ENCODE peak calls at places on chromosome 13, in nine cellular contexts. K is AG04450, W is H9, O is HFFc6, I is astrocyte of the cerebellum, M is heart left ventricle, B is GM12865, T is AG10803, D is left lung. N is an unnamed sample.
A peak's percentile ranks its signal among the peaks of the same experiment; 100 is the strongest.

GRCh38 chr13:88908896-88909535 is 1237.8 kb downstream of the SLITRK5 start:
- DNase-seq in K (no peak), W (no peak), O (no peak), I (no peak), M (peak; percentile 26), B (no peak), T (no peak), D (no peak), N (no peak)

GRCh38 chr13:112690242-112690943 is 555 bp downstream of the ATP11A start:
- DNase-seq in K (no peak), W (peak; percentile 47), O (no peak), I (peak; percentile 3), M (peak; percentile 73), B (peak; percentile 55), T (peak; percentile 8), D (peak; percentile 42), N (peak; percentile 84)

GRCh38 chr13:99661791-99662190 is 160.5 kb downstream of the TM9SF2 start:
- DNase-seq in K (no peak), W (peak; percentile 87), O (no peak), I (no peak), M (no peak), B (no peak), T (no peak), D (no peak), N (no peak)

GRCh38 chr13:47250141-47250540 is 353.3 kb upstream of the HTR2A start:
- DNase-seq in K (no peak), W (no peak), O (no peak), I (peak; percentile 63), M (no peak), B (no peak), T (peak; percentile 89), D (no peak), N (no peak)

GRCh38 chr13:74026753-74027152 is 107.5 kb downstream of the KLF12 start:
- DNase-seq in K (no peak), W (peak; percentile 81), O (no peak), I (peak; percentile 4), M (no peak), B (peak; percentile 93), T (no peak), D (no peak), N (peak; percentile 41)

GRCh38 chr13:105778196-105778595 is 757.3 kb downstream of the EFNB2 start:
- DNase-seq in K (no peak), W (no peak), O (no peak), I (peak; percentile 9), M (no peak), B (no peak), T (no peak), D (no peak), N (no peak)

GRCh38 chr13:67557642-67558241 is 327.6 kb upstream of the PCDH9 start:
- DNase-seq in K (no peak), W (no peak), O (no peak), I (no peak), M (no peak), B (no peak), T (no peak), D (no peak), N (no peak)

GRCh38 chr13:114017028-114017630 is 43.3 kb upstream of the C13orf46 start:
- DNase-seq in K (peak; percentile 10), W (peak; percentile 58), O (no peak), I (peak; percentile 39), M (peak; percentile 20), B (no peak), T (peak; percentile 28), D (no peak), N (no peak)

GRCh38 chr13:40648841-40649240 is 17.6 kb downstream of the FOXO1 start:
- DNase-seq in K (no peak), W (no peak), O (no peak), I (no peak), M (no peak), B (no peak), T (no peak), D (no peak), N (no peak)

GRCh38 chr13:45331981-45332830 is 8.8 kb downstream of the TPT1 start:
- DNase-seq in K (no peak), W (no peak), O (peak; percentile 82), I (peak; percentile 91), M (no peak), B (no peak), T (peak; percentile 100), D (no peak), N (no peak)

GRCh38 chr13:37540228-37540627 is 58.3 kb downstream of the POSTN start:
- DNase-seq in K (peak; percentile 75), W (no peak), O (peak; percentile 50), I (peak; percentile 12), M (no peak), B (no peak), T (peak; percentile 96), D (no peak), N (no peak)

GRCh38 chr13:112726018-112726767 is 36.4 kb downstream of the ATP11A start:
- DNase-seq in K (no peak), W (peak; percentile 28), O (no peak), I (no peak), M (no peak), B (no peak), T (no peak), D (no peak), N (no peak)

GRCh38 chr13:109718726-109719125 is 67.7 kb downstream of the IRS2 start:
- DNase-seq in K (no peak), W (no peak), O (no peak), I (no peak), M (no peak), B (no peak), T (no peak), D (no peak), N (no peak)
- TF ChIP-seq CTCF in K (no peak), W (no peak), O (no peak), I (no peak), M (no peak), B (no peak), T (no peak), D (no peak), N (no peak)

DNA sequence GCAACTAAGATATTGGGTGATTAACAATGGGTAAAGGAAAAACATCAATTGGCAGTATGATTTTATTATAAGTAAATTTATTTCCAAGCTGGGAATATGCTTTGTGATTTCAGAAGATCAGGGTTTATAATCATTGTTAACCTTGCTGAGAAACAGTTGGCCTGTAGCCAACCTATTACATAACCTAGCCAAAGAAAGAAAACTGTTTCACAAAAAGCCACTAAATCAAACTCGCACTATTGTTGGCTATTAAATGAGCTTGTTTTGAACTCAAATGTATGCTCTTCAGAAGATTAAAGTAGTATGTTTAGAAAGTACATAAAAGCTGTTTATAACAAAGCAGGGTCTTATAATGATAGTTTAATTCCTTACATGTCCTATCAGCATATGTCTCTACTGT is 151.7 kb downstream of the LHFPL6 start:
- DNase-seq in K (no peak), W (no peak), O (no peak), I (peak; percentile 26), M (no peak), B (no peak), T (peak; percentile 52), D (no peak), N (no peak)
- TF ChIP-seq CTCF in K (no peak), W (no peak), O (no peak), I (no peak), M (no peak), B (no peak), T (no peak), D (no peak), N (no peak)

GRCh38 chr13:32941368-32941767 is 74.9 kb upstream of the KL start:
- DNase-seq in K (no peak), W (no peak), O (no peak), I (no peak), M (no peak), B (peak; percentile 24), T (no peak), D (no peak), N (no peak)
- TF ChIP-seq CTCF in K (no peak), W (no peak), O (no peak), I (no peak), M (no peak), B (no peak), T (no peak), D (no peak), N (no peak)

DNA sequence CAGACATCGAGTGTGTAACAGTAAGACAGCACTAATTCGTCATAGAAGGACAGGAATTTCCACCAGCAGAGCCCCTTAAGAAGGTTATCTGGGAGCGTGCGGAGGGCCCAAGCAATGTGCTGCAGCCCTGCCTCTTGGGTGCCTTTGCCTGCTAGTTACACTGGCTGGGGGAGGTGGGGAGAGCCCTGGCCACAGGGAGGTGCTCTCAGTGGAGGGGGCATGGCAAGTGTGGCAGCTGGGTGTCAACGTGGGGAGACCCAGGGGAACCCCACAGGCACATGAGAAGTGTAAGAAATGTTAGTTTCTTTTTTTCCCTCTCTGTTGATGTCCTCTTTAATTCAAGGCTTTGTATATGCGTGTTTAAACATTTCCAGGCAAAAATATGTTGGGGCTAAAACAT is 50.9 kb upstream of the TMTC4 start:
- DNase-seq in K (no peak), W (no peak), O (no peak), I (no peak), M (no peak), B (peak; percentile 21), T (no peak), D (no peak), N (no peak)
- TF ChIP-seq CTCF in K (no peak), W (no peak), O (no peak), I (no peak), M (no peak), B (no peak), T (no peak), D (no peak), N (no peak)

GRCh38 chr13:21015284-21015683 is 46.1 kb downstream of the LATS2 start:
- DNase-seq in K (no peak), W (no peak), O (peak; percentile 32), I (no peak), M (no peak), B (no peak), T (no peak), D (no peak), N (no peak)
- TF ChIP-seq CTCF in K (no peak), W (no peak), O (no peak), I (no peak), M (no peak), B (no peak), T (no peak), D (no peak), N (no peak)

GRCh38 chr13:27283906-27284523 is 13.4 kb downstream of the RASL11A start:
- DNase-seq in K (no peak), W (peak; percentile 19), O (peak; percentile 30), I (no peak), M (no peak), B (peak; percentile 51), T (peak; percentile 20), D (no peak), N (no peak)
- TF ChIP-seq CTCF in K (peak; percentile 39), W (peak; percentile 38), O (peak; percentile 66), I (peak; percentile 27), M (peak; percentile 40), B (peak; percentile 44), T (peak; percentile 53), D (no peak), N (peak; percentile 26)

GRCh38 chr13:83780201-83780600 is 102.1 kb downstream of the SLITRK1 start:
- DNase-seq in K (no peak), W (peak; percentile 56), O (peak; percentile 27), I (no peak), M (no peak), B (peak; percentile 12), T (peak; percentile 4), D (no peak), N (peak; percentile 2)
- TF ChIP-seq CTCF in K (peak; percentile 55), W (peak; percentile 70), O (peak; percentile 74), I (peak; percentile 40), M (no peak), B (peak; percentile 12), T (peak; percentile 34), D (no peak), N (no peak)

N was measured in GM20000.